ENCODE peak calls at places on chromosomes 1 and 21, in four cellular contexts. I, B, N and X are unnamed samples.

GRCh38 chr1:170768929-170769328 is 105.0 kb downstream of the PRRX1 start:
- DNase-seq in I (no peak), B (no peak), N (no peak), X (no peak)

GRCh38 chr1:3160647-3161046 is 91.6 kb downstream of the PRDM16 start:
- DNase-seq in I (no peak), B (no peak), N (no peak), X (no peak)

GRCh38 chr1:3821004-3821933 is 25.0 kb upstream of the LRRC47 start:
- DNase-seq in I (no peak), B (no peak), N (no peak), X (no peak)

GRCh38 chr1:230713915-230714764 is at the start of gene AGT:
- DNase-seq in I (peak; percentile 92), B (no peak), N (peak; percentile 86), X (peak; percentile 86)

GRCh38 chr1:40646385-40646784 is 19.1 kb downstream of the RIMS3 start:
- DNase-seq in I (no peak), B (no peak), N (no peak), X (peak; percentile 11)

GRCh38 chr21:44428281-44428942 is 26.9 kb upstream of the LRRC3 start:
- DNase-seq in I (no peak), B (peak; percentile 50), N (no peak), X (no peak)

GRCh38 chr1:71350805-71351204 is 270.0 kb upstream of the ZRANB2 start:
- DNase-seq in I (no peak), B (no peak), N (no peak), X (peak; percentile 32)

GRCh38 chr1:41486053-41486891 is 1.8 kb upstream of the EDN2 start:
- DNase-seq in I (no peak), B (no peak), N (no peak), X (peak; percentile 69)

GRCh38 chr1:93051961-93052360 is 27.1 kb upstream of the MTF2 start:
- DNase-seq in I (no peak), B (no peak), N (no peak), X (no peak)

GRCh38 chr1:234452566-234452965 is 26.4 kb downstream of the TARBP1 start:
- DNase-seq in I (no peak), B (no peak), N (no peak), X (no peak)

GRCh38 chr1:51073456-51073855 is 28.6 kb upstream of the C1orf185 start:
- DNase-seq in I (no peak), B (no peak), N (no peak), X (no peak)

GRCh38 chr1:46072975-46073374 is 59.5 kb downstream of the PIK3R3 start:
- DNase-seq in I (no peak), B (no peak), N (no peak), X (no peak)

GRCh38 chr1:147079400-147080012 is 92.8 kb downstream of the PRKAB2 start:
- DNase-seq in I (no peak), B (peak; percentile 38), N (no peak), X (no peak)

GRCh38 chr1:231420959-231421615 is 1.0 kb downstream of the EGLN1 start:
- DNase-seq in I (peak; percentile 60), B (peak; percentile 56), N (peak; percentile 63), X (peak; percentile 59)

GRCh38 chr1:30764396-30764795 is 6.8 kb upstream of the LAPTM5 start:
- DNase-seq in I (no peak), B (no peak), N (no peak), X (no peak)

GRCh38 chr1:17516303-17517214 is 22.9 kb upstream of the ARHGEF10L start:
- DNase-seq in I (no peak), B (no peak), N (no peak), X (no peak)

GRCh38 chr1:17865912-17866311 is 110.8 kb downstream of the ACTL8 start:
- DNase-seq in I (no peak), B (no peak), N (no peak), X (no peak)

GRCh38 chr1:87084247-87084836 is 169.9 kb downstream of the HS2ST1 start:
- DNase-seq in I (no peak), B (no peak), N (no peak), X (peak; percentile 85)

GRCh38 chr1:29551536-29551935 is 315.2 kb downstream of the PTPRU start:
- DNase-seq in I (no peak), B (no peak), N (no peak), X (no peak)

GRCh38 chr1:228998179-228998578 is 262.9 kb downstream of the RHOU start:
- DNase-seq in I (no peak), B (no peak), N (no peak), X (no peak)

GRCh38 chr1:228276361-228276831 is 68.6 kb downstream of the OBSCN start:
- DNase-seq in I (no peak), B (peak; percentile 9), N (no peak), X (no peak)

GRCh38 chr1:12276225-12276624 is 46.4 kb downstream of the VPS13D start:
- DNase-seq in I (no peak), B (no peak), N (no peak), X (no peak)

GRCh38 chr1:20194770-20195463 is 8.6 kb upstream of the PLA2G2C start:
- DNase-seq in I (peak; percentile 75), B (peak; percentile 73), N (peak; percentile 70), X (peak; percentile 54)

GRCh38 chr1:27508139-27508665 is 18.2 kb upstream of the WASF2 start:
- DNase-seq in I (no peak), B (no peak), N (no peak), X (no peak)

GRCh38 chr1:229411434-229412055 is 22.3 kb downstream of the ACTA1 start:
- DNase-seq in I (no peak), B (no peak), N (no peak), X (no peak)

GRCh38 chr1:14804626-14805025 is 206.1 kb downstream of the KAZN start:
- DNase-seq in I (no peak), B (no peak), N (no peak), X (no peak)